ENCODE peak calls at places on chromosomes 6 and 20, in four cellular contexts. D is PC-9; R is activated CD4-positive, alpha-beta T cell treated with anti-CD3 and anti-CD28 coated beads, Interleukin-2, amount 50 U/mL, for 4 hours; E is RPMI8226. Q is an unnamed sample.

GRCh38 chr20:10169752-10170151 is 48.9 kb upstream of the SNAP25 start:
- DNase-seq in D (no peak), R (no peak), E (no peak), Q (no peak)

GRCh38 chr20:16530201-16530681 is 43.0 kb downstream of the KIF16B start:
- DNase-seq in D (peak), R (no peak), E (no peak), Q (no peak)

GRCh38 chr20:2817891-2818595 is 1.9 kb downstream of the TMEM239 start:
- DNase-seq in D (no peak), R (no peak), E (peak), Q (no peak)

GRCh38 chr20:6692566-6693168 is 74.8 kb upstream of the BMP2 start:
- DNase-seq in D (no peak), R (no peak), E (no peak), Q (no peak)

GRCh38 chr6:34792605-34793500 is 970 bp downstream of the BLTP3A start:
- DNase-seq in D (peak), R (no peak), E (peak), Q (no peak)

GRCh38 chr20:3653921-3654320 is 9.3 kb downstream of the GFRA4 start:
- DNase-seq in D (no peak), R (no peak), E (no peak), Q (no peak)

GRCh38 chr6:150081702-150082101 is 12.8 kb upstream of the ULBP3 start:
- DNase-seq in D (no peak), R (no peak), E (no peak), Q (no peak)

GRCh38 chr20:63080811-63081210 is 74.0 kb upstream of the BHLHE23 start:
- DNase-seq in D (no peak), R (no peak), E (no peak), Q (no peak)

GRCh38 chr20:64110411-64111068 is 3.2 kb upstream of the NPBWR2 start:
- DNase-seq in D (peak), R (no peak), E (no peak), Q (no peak)

GRCh38 chr6:141326426-141326825 is 806.3 kb upstream of the GJE1 start:
- DNase-seq in D (peak), R (peak), E (no peak), Q (peak)